ENCODE peak calls at places on chromosomes 3 and 15, in eight cellular contexts. W is PC-9, S is psoas muscle, F is lower lobe of right lung, I is neural progenitor cell, A is tibial nerve, Y is breast epithelium, R is transverse colon. D is an unnamed sample.

GRCh38 chr3:71580636-71581215 is 2.8 kb downstream of the FOXP1 start:
- DNase-seq in R (no peak), W (no peak), S (no peak), I (peak; percentile 24), A (no peak), Y (no peak), F (no peak), D (no peak)

GRCh38 chr3:15973930-15974329 is 176.2 kb upstream of the ANKRD28 start:
- DNase-seq in S (no peak), Y (no peak), A (no peak), I (no peak), R (no peak), F (no peak), W (no peak), D (no peak)

GRCh38 chr15:48086162-48086561 is 34.6 kb upstream of the SLC24A5 start:
- DNase-seq in Y (no peak), W (no peak), A (no peak), F (no peak), I (no peak), R (no peak), S (no peak), D (no peak)

GRCh38 chr3:42504334-42505202 is 2.1 kb downstream of the VIPR1 start:
- DNase-seq in I (no peak), S (peak; percentile 27), F (no peak), W (no peak), A (no peak), Y (peak; percentile 33), R (peak; percentile 58), D (no peak)

GRCh38 chr3:80338366-80338765 is 570.6 kb upstream of the ROBO1 start:
- DNase-seq in I (no peak), Y (no peak), W (no peak), A (no peak), S (no peak), F (no peak), R (no peak), D (no peak)

GRCh38 chr3:20043825-20044224 is 3.6 kb downstream of the KAT2B start:
- DNase-seq in I (no peak), Y (no peak), S (no peak), F (no peak), R (no peak), A (no peak), W (peak; percentile 16), D (no peak)

GRCh38 chr3:185365281-185366211 is 2.6 kb downstream of the MAP3K13 start:
- DNase-seq in R (no peak), Y (peak; percentile 59), A (no peak), S (no peak), I (no peak), F (no peak), W (peak; percentile 66), D (peak; percentile 61)

GRCh38 chr15:79083154-79083553 is 7.4 kb downstream of the RASGRF1 start:
- DNase-seq in W (no peak), S (no peak), F (no peak), I (no peak), A (no peak), Y (no peak), R (no peak), D (no peak)

GRCh38 chr3:52434080-52434479 is 10.8 kb downstream of the SEMA3G start:
- DNase-seq in F (no peak), I (no peak), Y (peak; percentile 12), R (no peak), S (no peak), W (no peak), A (no peak), D (no peak)

GRCh38 chr3:123143669-123144411 is 57.9 kb upstream of the SEC22A start:
- DNase-seq in A (no peak), Y (no peak), S (no peak), W (peak; percentile 23), R (no peak), F (no peak), I (peak; percentile 18), D (no peak)

GRCh38 chr3:67653425-67654098 is 850 bp downstream of the SUCLG2 start:
- DNase-seq in A (peak; percentile 17), S (no peak), W (no peak), I (no peak), F (no peak), Y (no peak), R (no peak), D (peak; percentile 33)

GRCh38 chr15:77004189-77004588 is 9.3 kb downstream of the PSTPIP1 start:
- DNase-seq in Y (no peak), I (no peak), S (peak; percentile 81), A (peak; percentile 47), R (peak; percentile 43), W (no peak), F (peak; percentile 85), D (peak; percentile 84)

GRCh38 chr3:102905826-102906225 is 471.0 kb downstream of the ZPLD1 start:
- DNase-seq in S (no peak), W (no peak), Y (no peak), A (no peak), R (no peak), F (no peak), I (no peak), D (no peak)

GRCh38 chr3:12046406-12046805 is 42.2 kb downstream of the SYN2 start:
- DNase-seq in I (peak; percentile 7), A (no peak), R (no peak), Y (no peak), W (no peak), S (no peak), F (no peak), D (no peak)

GRCh38 chr15:96345560-96346389 is 15.3 kb downstream of the NR2F2 start:
- DNase-seq in Y (peak; percentile 61), F (no peak), S (peak; percentile 89), A (peak; percentile 84), W (no peak), R (no peak), I (peak; percentile 92), D (peak; percentile 79)

GRCh38 chr3:152305075-152305474 is 36.3 kb downstream of the MBNL1 start:
- DNase-seq in F (no peak), R (no peak), W (no peak), I (peak; percentile 41), A (no peak), S (no peak), Y (no peak), D (no peak)

GRCh38 chr15:95262866-95263564 is 1031.7 kb downstream of the MCTP2 start:
- DNase-seq in S (no peak), I (no peak), F (no peak), Y (no peak), A (no peak), W (no peak), R (no peak), D (no peak)

GRCh38 chr3:3739345-3740060 is 59.7 kb upstream of the LRRN1 start:
- DNase-seq in F (no peak), Y (no peak), S (no peak), W (no peak), I (peak; percentile 35), R (no peak), A (no peak), D (no peak)

GRCh38 chr3:129984124-129984523 is 9.6 kb downstream of the TRH start:
- DNase-seq in F (no peak), Y (no peak), S (no peak), A (no peak), W (peak; percentile 9), I (peak; percentile 36), R (no peak), D (no peak)

GRCh38 chr3:174756200-174756829 is 102.8 kb upstream of the NAALADL2 start:
- DNase-seq in I (no peak), F (no peak), R (no peak), A (no peak), S (no peak), Y (no peak), W (no peak), D (no peak)

GRCh38 chr15:48459571-48460461 is 128.6 kb downstream of the DUT start:
- DNase-seq in W (no peak), F (no peak), Y (no peak), A (peak; percentile 44), I (no peak), R (no peak), S (no peak), D (no peak)

GRCh38 chr3:147356909-147357733 is 49.2 kb downstream of the ZIC4 start:
- DNase-seq in I (peak; percentile 88), Y (no peak), F (no peak), A (no peak), S (no peak), W (no peak), R (no peak), D (no peak)

GRCh38 chr15:73075151-73075859 is 23.0 kb downstream of the NEO1 start:
- DNase-seq in R (no peak), A (no peak), Y (no peak), S (no peak), I (no peak), W (no peak), F (no peak), D (no peak)

GRCh38 chr3:118077332-118077731 is 957.3 kb downstream of the IGSF11 start:
- DNase-seq in W (no peak), Y (no peak), A (no peak), R (no peak), I (no peak), S (no peak), F (no peak), D (no peak)

GRCh38 chr15:31390777-31391486 is 64.3 kb downstream of the KLF13 start:
- DNase-seq in R (no peak), A (peak; percentile 4), I (no peak), F (no peak), W (no peak), Y (no peak), S (no peak), D (peak; percentile 67)

GRCh38 chr3:128490650-128491070 is 2.3 kb downstream of the GATA2 start:
- DNase-seq in W (no peak), I (no peak), A (no peak), R (no peak), S (no peak), F (no peak), Y (no peak), D (no peak)
- H3K4me3 ChIP-seq in W (peak overlapping the region; percentile 93), I (no peak overlapping the region), A (peak overlapping the region; percentile 54), R (peak overlapping the region; percentile 39), S (peak overlapping the region; percentile 73), F (peak overlapping the region; percentile 65), Y (peak overlapping the region; percentile 55), D (peak overlapping the region; percentile 41)

GRCh38 chr15:83436513-83437158 is 10.5 kb upstream of the SH3GL3 start:
- DNase-seq in A (no peak), S (no peak), I (peak; percentile 72), R (no peak), Y (no peak), F (no peak), W (no peak), D (no peak)
- TF ChIP-seq CTCF in A (no peak), S (no peak), I (peak; percentile 73), R (no peak), Y (no peak), F (peak; percentile 19), W (peak; percentile 59), D (peak; percentile 24)

GRCh38 chr3:10395671-10396070 is 74.8 kb upstream of the SEC13 start:
- DNase-seq in F (no peak), I (no peak), A (no peak), Y (no peak), S (peak; percentile 20), W (no peak), R (peak; percentile 16), D (no peak)
- H3K27ac ChIP-seq in F (no peak overlapping the region), I (no peak overlapping the region), A (no peak overlapping the region), Y (peak overlapping the region; percentile 46), S (no peak overlapping the region), W (no peak overlapping the region), R (no peak overlapping the region), D (no peak overlapping the region)

GRCh38 chr3:37484884-37485559 is 310.6 kb upstream of the LRRFIP2 start:
- DNase-seq in Y (no peak), S (no peak), A (no peak), R (no peak), W (no peak), I (no peak), F (no peak), D (no peak)
- H3K4me3 ChIP-seq in Y (no peak overlapping the region), S (no peak overlapping the region), A (no peak overlapping the region), R (no peak overlapping the region), W (no peak overlapping the region), I (no peak overlapping the region), F (no peak overlapping the region), D (no peak overlapping the region)